ENCODE peak calls at places on chromosomes 4 and X, in seven cellular contexts. One of them, this sample, is unnamed.

GRCh38 chrX:41634284-41634683 is 54.5 kb upstream of the GPR34 start:
- DNase-seq in pancreas: no peak
- DNase-seq in fibroblast of mammary gland: peak
- DNase-seq in fibroblast of pulmonary artery: peak
- DNase-seq in H1: no peak
- DNase-seq in brain microvascular endothelial cell: peak
- DNase-seq in OCI-LY7: no peak
- DNase-seq in this sample: no peak

GRCh38 chrX:111585337-111585736 is 73.9 kb downstream of the SERTM2 start:
- DNase-seq in pancreas: no peak
- DNase-seq in fibroblast of pulmonary artery: no peak
- DNase-seq in fibroblast of mammary gland: no peak
- DNase-seq in brain microvascular endothelial cell: no peak
- DNase-seq in H1: no peak
- DNase-seq in OCI-LY7: no peak
- DNase-seq in this sample: no peak

GRCh38 chrX:32408389-32408788 is 803.0 kb downstream of the DMD start:
- DNase-seq in fibroblast of pulmonary artery: peak
- DNase-seq in OCI-LY7: peak
- DNase-seq in fibroblast of mammary gland: peak
- DNase-seq in pancreas: no peak
- DNase-seq in H1: no peak
- DNase-seq in brain microvascular endothelial cell: no peak
- DNase-seq in this sample: no peak

GRCh38 chr4:145635117-145635516 is 15.9 kb downstream of the MMAA start:
- DNase-seq in brain microvascular endothelial cell: no peak
- DNase-seq in OCI-LY7: no peak
- DNase-seq in fibroblast of mammary gland: no peak
- DNase-seq in fibroblast of pulmonary artery: no peak
- DNase-seq in H1: no peak
- DNase-seq in pancreas: no peak
- DNase-seq in this sample: no peak

GRCh38 chr4:161937596-161937995 is 226.2 kb downstream of the FSTL5 start:
- DNase-seq in H1: no peak
- DNase-seq in fibroblast of pulmonary artery: no peak
- DNase-seq in pancreas: no peak
- DNase-seq in OCI-LY7: no peak
- DNase-seq in brain microvascular endothelial cell: no peak
- DNase-seq in fibroblast of mammary gland: no peak
- DNase-seq in this sample: no peak

GRCh38 chr4:76571274-76571673 is 136.2 kb downstream of the SHROOM3 start:
- DNase-seq in H1: no peak
- DNase-seq in fibroblast of pulmonary artery: no peak
- DNase-seq in brain microvascular endothelial cell: no peak
- DNase-seq in fibroblast of mammary gland: no peak
- DNase-seq in OCI-LY7: no peak
- DNase-seq in pancreas: no peak
- DNase-seq in this sample: peak

GRCh38 chr4:141013899-141014298 is 119.4 kb downstream of the RNF150 start:
- DNase-seq in fibroblast of mammary gland: no peak
- DNase-seq in brain microvascular endothelial cell: no peak
- DNase-seq in H1: no peak
- DNase-seq in fibroblast of pulmonary artery: no peak
- DNase-seq in pancreas: no peak
- DNase-seq in OCI-LY7: no peak
- DNase-seq in this sample: no peak

GRCh38 chr4:128913228-128913627 is 103.7 kb downstream of the JADE1 start:
- DNase-seq in brain microvascular endothelial cell: no peak
- DNase-seq in OCI-LY7: no peak
- DNase-seq in fibroblast of mammary gland: no peak
- DNase-seq in fibroblast of pulmonary artery: no peak
- DNase-seq in pancreas: no peak
- DNase-seq in H1: no peak
- DNase-seq in this sample: no peak

GRCh38 chr4:159012381-159012780 is 90.5 kb upstream of the RAPGEF2 start:
- DNase-seq in OCI-LY7: no peak
- DNase-seq in H1: no peak
- DNase-seq in pancreas: no peak
- DNase-seq in brain microvascular endothelial cell: peak
- DNase-seq in fibroblast of pulmonary artery: peak
- DNase-seq in fibroblast of mammary gland: peak
- DNase-seq in this sample: no peak

GRCh38 chr4:73345399-73345975 is 58.6 kb upstream of the ALB start:
- DNase-seq in brain microvascular endothelial cell: no peak
- DNase-seq in H1: no peak
- DNase-seq in pancreas: no peak
- DNase-seq in fibroblast of pulmonary artery: no peak
- DNase-seq in fibroblast of mammary gland: no peak
- DNase-seq in OCI-LY7: no peak
- DNase-seq in this sample: no peak

GRCh38 chr4:83340692-83341343 is 6.2 kb upstream of the HPSE start:
- DNase-seq in brain microvascular endothelial cell: no peak
- DNase-seq in fibroblast of pulmonary artery: no peak
- DNase-seq in fibroblast of mammary gland: no peak
- DNase-seq in H1: no peak
- DNase-seq in pancreas: no peak
- DNase-seq in OCI-LY7: peak
- DNase-seq in this sample: no peak

GRCh38 chrX:42443267-42443666 is 334.7 kb downstream of the PPP1R2C start:
- DNase-seq in fibroblast of mammary gland: no peak
- DNase-seq in H1: no peak
- DNase-seq in fibroblast of pulmonary artery: no peak
- DNase-seq in pancreas: no peak
- DNase-seq in brain microvascular endothelial cell: no peak
- DNase-seq in OCI-LY7: no peak
- DNase-seq in this sample: no peak

GRCh38 chr4:7410470-7410869 is 24.3 kb downstream of the PSAPL1 start:
- DNase-seq in fibroblast of mammary gland: no peak
- DNase-seq in fibroblast of pulmonary artery: no peak
- DNase-seq in brain microvascular endothelial cell: no peak
- DNase-seq in pancreas: no peak
- DNase-seq in OCI-LY7: no peak
- DNase-seq in H1: peak
- DNase-seq in this sample: no peak

GRCh38 chr4:100103671-100104070 is 86.6 kb downstream of the DDIT4L start:
- DNase-seq in OCI-LY7: no peak
- DNase-seq in H1: no peak
- DNase-seq in brain microvascular endothelial cell: no peak
- DNase-seq in fibroblast of mammary gland: no peak
- DNase-seq in pancreas: no peak
- DNase-seq in fibroblast of pulmonary artery: no peak
- DNase-seq in this sample: no peak

GRCh38 chr4:9781343-9782135 is at the start of gene DRD5:
- DNase-seq in pancreas: no peak
- DNase-seq in fibroblast of mammary gland: no peak
- DNase-seq in brain microvascular endothelial cell: no peak
- DNase-seq in fibroblast of pulmonary artery: no peak
- DNase-seq in OCI-LY7: no peak
- DNase-seq in H1: peak
- DNase-seq in this sample: no peak

GRCh38 chr4:54660591-54660990 is 2.8 kb downstream of the KIT start:
- DNase-seq in pancreas: no peak
- DNase-seq in H1: no peak
- DNase-seq in fibroblast of mammary gland: peak
- DNase-seq in brain microvascular endothelial cell: no peak
- DNase-seq in OCI-LY7: no peak
- DNase-seq in fibroblast of pulmonary artery: no peak
- DNase-seq in this sample: no peak

GRCh38 chr4:121736735-121737351 is 28.1 kb downstream of the SMIM43 start:
- DNase-seq in fibroblast of pulmonary artery: peak
- DNase-seq in fibroblast of mammary gland: peak
- DNase-seq in pancreas: no peak
- DNase-seq in OCI-LY7: peak
- DNase-seq in brain microvascular endothelial cell: peak
- DNase-seq in H1: peak
- DNase-seq in this sample: no peak

GRCh38 chr4:139589619-139590018 is 33.6 kb upstream of the SETD7 start:
- DNase-seq in pancreas: no peak
- DNase-seq in H1: no peak
- DNase-seq in fibroblast of mammary gland: peak
- DNase-seq in fibroblast of pulmonary artery: peak
- DNase-seq in brain microvascular endothelial cell: peak
- DNase-seq in OCI-LY7: no peak
- DNase-seq in this sample: no peak

GRCh38 chrX:75603833-75604232 is 81.0 kb upstream of the ZDHHC15 start:
- DNase-seq in fibroblast of mammary gland: peak
- DNase-seq in OCI-LY7: peak
- DNase-seq in pancreas: no peak
- DNase-seq in H1: no peak
- DNase-seq in fibroblast of pulmonary artery: peak
- DNase-seq in brain microvascular endothelial cell: peak
- DNase-seq in this sample: no peak

GRCh38 chr4:182863501-182863900 is 53.7 kb downstream of the DCTD start:
- DNase-seq in OCI-LY7: no peak
- DNase-seq in H1: no peak
- DNase-seq in fibroblast of mammary gland: no peak
- DNase-seq in brain microvascular endothelial cell: no peak
- DNase-seq in fibroblast of pulmonary artery: no peak
- DNase-seq in pancreas: no peak
- DNase-seq in this sample: no peak

GRCh38 chr4:148004228-148004813 is 272.4 kb downstream of the ARHGAP10 start:
- DNase-seq in brain microvascular endothelial cell: no peak
- DNase-seq in pancreas: no peak
- DNase-seq in fibroblast of pulmonary artery: peak
- DNase-seq in OCI-LY7: no peak
- DNase-seq in fibroblast of mammary gland: peak
- DNase-seq in H1: no peak
- DNase-seq in this sample: no peak

GRCh38 chrX:25555521-25555920 is 539.8 kb upstream of the ARX start:
- DNase-seq in fibroblast of mammary gland: no peak
- DNase-seq in pancreas: no peak
- DNase-seq in H1: no peak
- DNase-seq in brain microvascular endothelial cell: no peak
- DNase-seq in OCI-LY7: no peak
- DNase-seq in fibroblast of pulmonary artery: no peak
- DNase-seq in this sample: no peak

GRCh38 chr4:663046-663437 is 11.0 kb downstream of the ATP5ME start:
- DNase-seq in H1: no peak
- DNase-seq in OCI-LY7: no peak
- DNase-seq in brain microvascular endothelial cell: no peak
- DNase-seq in pancreas: peak
- DNase-seq in fibroblast of pulmonary artery: no peak
- DNase-seq in fibroblast of mammary gland: no peak
- DNase-seq in this sample: no peak

GRCh38 chr4:24476209-24476781 is 108.1 kb downstream of the DHX15 start:
- DNase-seq in pancreas: no peak
- DNase-seq in brain microvascular endothelial cell: no peak
- DNase-seq in OCI-LY7: peak
- DNase-seq in fibroblast of mammary gland: peak
- DNase-seq in fibroblast of pulmonary artery: peak
- DNase-seq in H1: no peak
- DNase-seq in this sample: no peak

GRCh38 chr4:128333309-128334006 is 45.8 kb upstream of the PGRMC2 start:
- DNase-seq in fibroblast of pulmonary artery: peak
- DNase-seq in fibroblast of mammary gland: no peak
- DNase-seq in brain microvascular endothelial cell: no peak
- DNase-seq in pancreas: no peak
- DNase-seq in OCI-LY7: no peak
- DNase-seq in H1: no peak
- DNase-seq in this sample: no peak

GRCh38 chrX:153921070-153921469 is 5.0 kb downstream of the ARHGAP4 start:
- DNase-seq in fibroblast of pulmonary artery: no peak
- DNase-seq in fibroblast of mammary gland: no peak
- DNase-seq in H1: no peak
- DNase-seq in brain microvascular endothelial cell: no peak
- DNase-seq in pancreas: no peak
- DNase-seq in OCI-LY7: no peak
- DNase-seq in this sample: no peak

GRCh38 chrX:118761950-118762725 is 34.7 kb downstream of the IL13RA1 start:
- DNase-seq in pancreas: no peak
- DNase-seq in fibroblast of mammary gland: peak
- DNase-seq in H1: no peak
- DNase-seq in fibroblast of pulmonary artery: peak
- DNase-seq in OCI-LY7: no peak
- DNase-seq in brain microvascular endothelial cell: no peak
- DNase-seq in this sample: no peak
- TF ChIP-seq CTCF in pancreas: no peak
- TF ChIP-seq CTCF in fibroblast of mammary gland: no peak
- TF ChIP-seq CTCF in H1: no peak
- TF ChIP-seq CTCF in fibroblast of pulmonary artery: no peak
- TF ChIP-seq CTCF in OCI-LY7: peak
- TF ChIP-seq CTCF in brain microvascular endothelial cell: peak
- TF ChIP-seq CTCF in this sample: peak

GRCh38 chr4:153438916-153439756 is 27.0 kb upstream of the TMEM131L start:
- DNase-seq in OCI-LY7: peak
- DNase-seq in brain microvascular endothelial cell: no peak
- DNase-seq in H1: no peak
- DNase-seq in fibroblast of mammary gland: no peak
- DNase-seq in pancreas: no peak
- DNase-seq in fibroblast of pulmonary artery: no peak
- DNase-seq in this sample: no peak
- H3K4me3 ChIP-seq in OCI-LY7: peak
- H3K4me3 ChIP-seq in brain microvascular endothelial cell: no peak
- H3K4me3 ChIP-seq in H1: no peak
- H3K4me3 ChIP-seq in fibroblast of mammary gland: no peak
- H3K4me3 ChIP-seq in pancreas: no peak
- H3K4me3 ChIP-seq in fibroblast of pulmonary artery: no peak
- H3K4me3 ChIP-seq in this sample: no peak

GRCh38 chr4:171117457-171117856 is 695.7 kb upstream of the GALNTL6 start:
- DNase-seq in OCI-LY7: no peak
- DNase-seq in brain microvascular endothelial cell: no peak
- DNase-seq in H1: no peak
- DNase-seq in pancreas: no peak
- DNase-seq in fibroblast of mammary gland: peak
- DNase-seq in fibroblast of pulmonary artery: no peak
- DNase-seq in this sample: no peak

GRCh38 chr4:171118091-171118490 is 695.1 kb upstream of the GALNTL6 start:
- DNase-seq in OCI-LY7: no peak
- DNase-seq in brain microvascular endothelial cell: no peak
- DNase-seq in pancreas: no peak
- DNase-seq in fibroblast of mammary gland: peak
- DNase-seq in fibroblast of pulmonary artery: no peak
- DNase-seq in H1: no peak
- DNase-seq in this sample: no peak
- TF ChIP-seq CTCF in OCI-LY7: no peak
- TF ChIP-seq CTCF in brain microvascular endothelial cell: no peak
- TF ChIP-seq CTCF in pancreas: no peak
- TF ChIP-seq CTCF in fibroblast of mammary gland: no peak
- TF ChIP-seq CTCF in fibroblast of pulmonary artery: no peak
- TF ChIP-seq CTCF in H1: no peak
- TF ChIP-seq CTCF in this sample: no peak

GRCh38 chr4:71254451-71255012 is 84.3 kb upstream of the SLC4A4 start:
- DNase-seq in fibroblast of pulmonary artery: no peak
- DNase-seq in pancreas: no peak
- DNase-seq in OCI-LY7: no peak
- DNase-seq in brain microvascular endothelial cell: no peak
- DNase-seq in fibroblast of mammary gland: no peak
- DNase-seq in H1: no peak
- DNase-seq in this sample: no peak
- H3K4me3 ChIP-seq in fibroblast of pulmonary artery: no peak
- H3K4me3 ChIP-seq in pancreas: no peak
- H3K4me3 ChIP-seq in OCI-LY7: no peak
- H3K4me3 ChIP-seq in brain microvascular endothelial cell: no peak
- H3K4me3 ChIP-seq in fibroblast of mammary gland: no peak
- H3K4me3 ChIP-seq in H1: no peak
- H3K4me3 ChIP-seq in this sample: no peak

This sample was measured in LNCaP clone FGC.